ENCODE peak calls at places on chromosomes 16 and 17, in five cellular contexts. S, G, H, E and Z are unnamed samples.

GRCh38 chr16:53089434-53090270 is 34.9 kb downstream of the CHD9 start:
- DNase-seq in S (no peak), G (no peak), H (peak), E (no peak), Z (peak)

GRCh38 chr16:85746431-85747227 is 4.3 kb downstream of the C16orf74 start:
- DNase-seq in S (peak), G (no peak), H (peak), E (no peak), Z (peak)

GRCh38 chr16:1455190-1456171 is 11.1 kb upstream of the CCDC154 start:
- DNase-seq in S (no peak), G (no peak), H (no peak), E (no peak), Z (no peak)

GRCh38 chr17:70168044-70168978 is 1.0 kb upstream of the KCNJ2 start:
- DNase-seq in S (peak), G (no peak), H (no peak), E (no peak), Z (peak)

GRCh38 chr16:20870122-20870521 is 30.0 kb downstream of the DCUN1D3 start:
- DNase-seq in S (no peak), G (no peak), H (no peak), E (no peak), Z (no peak)

GRCh38 chr16:426115-426905 is 861 bp downstream of the RAB11FIP3 start:
- DNase-seq in S (peak), G (no peak), H (no peak), E (peak), Z (no peak)

GRCh38 chr16:79950932-79951719 is 350.6 kb upstream of the MAF start:
- DNase-seq in S (no peak), G (no peak), H (no peak), E (no peak), Z (no peak)

GRCh38 chr16:90041896-90042473 is 22.7 kb upstream of the DBNDD1 start:
- DNase-seq in S (no peak), G (no peak), H (no peak), E (no peak), Z (no peak)

GRCh38 chr16:35492225-35492624 is 2032.8 kb downstream of the TP53TG3F start:
- DNase-seq in S (no peak), G (no peak), H (no peak), E (no peak), Z (no peak)

GRCh38 chr17:71975998-71976649 is 144.7 kb upstream of the SOX9 start:
- DNase-seq in S (no peak), G (no peak), H (peak), E (no peak), Z (peak)

GRCh38 chr16:50246299-50247122 is 19.8 kb upstream of the ADCY7 start:
- DNase-seq in S (no peak), G (no peak), H (no peak), E (no peak), Z (no peak)

GRCh38 chr17:21419299-21420239 is 43.4 kb downstream of the KCNJ12 start:
- DNase-seq in S (no peak), G (peak), H (no peak), E (no peak), Z (no peak)

GRCh38 chr17:67635688-67636087 is 82.0 kb upstream of the NOL11 start:
- DNase-seq in S (no peak), G (no peak), H (no peak), E (no peak), Z (peak)

GRCh38 chr16:53695070-53695469 is 8.6 kb downstream of the RPGRIP1L start:
- DNase-seq in S (no peak), G (no peak), H (no peak), E (no peak), Z (peak)

GRCh38 chr16:14635394-14636145 is 2.8 kb downstream of the BFAR start:
- DNase-seq in S (no peak), G (no peak), H (no peak), E (no peak), Z (no peak)

GRCh38 chr16:86707171-86707570 is 128.8 kb downstream of the FOXL1 start:
- DNase-seq in S (no peak), G (no peak), H (no peak), E (no peak), Z (no peak)

GRCh38 chr17:77375526-77375916 is 234.8 kb downstream of the SEC14L1 start:
- DNase-seq in S (no peak), G (no peak), H (no peak), E (no peak), Z (no peak)

GRCh38 chr16:30760160-30760559 is 1.7 kb downstream of the CFAP119 start:
- DNase-seq in S (no peak), G (no peak), H (no peak), E (no peak), Z (no peak)

GRCh38 chr17:64008830-64009229 is 10.7 kb downstream of the PRR29 start:
- DNase-seq in S (no peak), G (no peak), H (no peak), E (no peak), Z (no peak)

GRCh38 chr17:81422776-81423697 is 27.8 kb downstream of the BAHCC1 start:
- DNase-seq in S (no peak), G (no peak), H (peak), E (no peak), Z (peak)